ENCODE peak calls at places on chromosomes 13 and 19, in ten cellular contexts. P is IMR-90; L is uterus; A is psoas muscle; W is CD8-positive, alpha-beta T cell; N is mesendoderm; B is Peyer's patch; F is pancreas; O is astrocyte; K is body of pancreas. Q is an unnamed sample.

GRCh38 chr19:38721977-38722773 is 22.1 kb downstream of the CAPN12 start:
- DNase-seq in P (no peak), L (no peak), A (no peak), W (no peak), N (no peak), B (no peak), F (no peak), O (no peak), K (peak; percentile 57), Q (no peak)

GRCh38 chr19:40005670-40006272 is 8.9 kb downstream of the ZNF546 start:
- DNase-seq in P (no peak), L (no peak), A (no peak), W (no peak), N (no peak), B (no peak), F (no peak), O (no peak), K (no peak), Q (no peak)

GRCh38 chr13:97122381-97122996 is 99.6 kb upstream of the MBNL2 start:
- DNase-seq in P (peak; percentile 73), L (no peak), A (no peak), W (no peak), N (no peak), B (no peak), F (no peak), O (peak; percentile 75), K (no peak), Q (no peak)

GRCh38 chr13:76754414-76754813 is 131.8 kb downstream of the KCTD12 start:
- DNase-seq in P (peak; percentile 60), L (no peak), A (no peak), W (no peak), N (no peak), B (no peak), F (no peak), O (peak; percentile 19), K (peak; percentile 36), Q (no peak)

GRCh38 chr19:43564800-43565199 is 10.5 kb downstream of the XRCC1 start:
- DNase-seq in P (no peak), L (no peak), A (no peak), W (no peak), N (no peak), B (no peak), F (no peak), O (no peak), K (no peak), Q (no peak)

GRCh38 chr13:96252903-96253302 is 163.0 kb downstream of the HS6ST3 start:
- DNase-seq in P (no peak), L (no peak), A (no peak), W (no peak), N (peak; percentile 52), B (no peak), F (no peak), O (no peak), K (no peak), Q (no peak)

GRCh38 chr19:34260771-34261173 is 6.4 kb downstream of the GARRE1 start:
- DNase-seq in P (peak; percentile 43), L (no peak), A (no peak), W (no peak), N (peak; percentile 62), B (peak; percentile 18), F (no peak), O (peak; percentile 70), K (no peak), Q (no peak)

GRCh38 chr13:97749174-97749573 is 204.3 kb upstream of the IPO5 start:
- DNase-seq in P (peak; percentile 1), L (no peak), A (no peak), W (no peak), N (peak; percentile 11), B (no peak), F (no peak), O (peak; percentile 2), K (no peak), Q (no peak)

GRCh38 chr13:25034173-25034572 is 61.8 kb upstream of the PABPC3 start:
- DNase-seq in P (no peak), L (no peak), A (no peak), W (no peak), N (no peak), B (no peak), F (no peak), O (no peak), K (no peak), Q (no peak)

GRCh38 chr19:46303702-46304397 is 7.0 kb downstream of the HIF3A start:
- DNase-seq in P (no peak), L (peak; percentile 56), A (peak; percentile 73), W (no peak), N (peak; percentile 98), B (peak; percentile 94), F (peak; percentile 85), O (no peak), K (peak; percentile 86), Q (peak; percentile 95)

DNA sequence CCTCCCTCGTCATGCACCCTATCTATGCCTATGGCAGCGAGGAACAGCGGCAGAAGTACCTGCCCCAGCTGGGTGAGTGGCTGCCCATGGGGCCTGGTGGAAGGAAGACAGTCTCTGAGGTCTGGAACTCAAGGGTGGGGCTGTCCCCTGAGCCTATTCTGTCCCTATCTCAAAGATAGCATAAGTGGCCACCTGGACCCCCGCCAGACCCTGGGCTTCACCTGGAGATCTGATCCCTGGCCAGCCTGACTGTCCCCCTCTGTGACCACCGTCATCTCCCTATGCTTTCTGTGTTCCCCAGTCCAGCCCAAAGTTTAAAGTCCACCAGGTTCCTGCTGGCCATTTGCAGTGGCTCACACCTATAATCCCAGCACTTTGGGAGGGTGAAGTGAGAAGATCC is 2.6 kb downstream of the GCDH start:
- DNase-seq in P (no peak), L (no peak), A (no peak), W (no peak), N (no peak), B (no peak), F (no peak), O (no peak), K (no peak), Q (no peak)
- H3K27ac ChIP-seq in P (no peak overlapping the region), L (no peak overlapping the region), A (no peak overlapping the region), W (no peak overlapping the region), N (no peak overlapping the region), B (no peak overlapping the region), F (no peak overlapping the region), O (no peak overlapping the region), K (no peak overlapping the region), Q (no peak overlapping the region)

GRCh38 chr13:114065926-114066774 is 66.3 kb downstream of the RASA3 start:
- DNase-seq in P (no peak), L (no peak), A (no peak), W (no peak), N (no peak), B (peak; percentile 80), F (no peak), O (no peak), K (no peak), Q (peak; percentile 54)
- H3K4me1 ChIP-seq in P (peaks cover 52% of the 10 kb centered on the region), L (peaks cover 17% of the 10 kb centered on the region), A (peaks cover 57% of the 10 kb centered on the region), W (peaks cover 63% of the 10 kb centered on the region), N (peaks cover 9% of the 10 kb centered on the region), B (peaks cover 41% of the 10 kb centered on the region), F (peaks cover 10% of the 10 kb centered on the region), O (peaks cover 60% of the 10 kb centered on the region), K (peaks cover 44% of the 10 kb centered on the region), Q (peaks cover 49% of the 10 kb centered on the region)

GRCh38 chr19:50475101-50475568 is 1.2 kb upstream of the EMC10 start:
- DNase-seq in P (no peak), L (no peak), A (peak; percentile 51), W (no peak), N (no peak), B (no peak), F (no peak), O (no peak), K (no peak), Q (no peak)

GRCh38 chr19:50476224-50476942 is at the start of the genes EMC10 and GARIN5A:
- DNase-seq in P (peak; percentile 94), L (peak; percentile 85), A (peak; percentile 95), W (peak; percentile 90), N (peak; percentile 98), B (peak; percentile 95), F (peak; percentile 90), O (peak; percentile 82), K (peak; percentile 95), Q (peak; percentile 94)

GRCh38 chr19:50475736-50476223 is 527 bp upstream of the EMC10 start:
- DNase-seq in P (no peak), L (no peak), A (no peak), W (no peak), N (no peak), B (no peak), F (no peak), O (no peak), K (no peak), Q (no peak)

GRCh38 chr19:50477751-50478515 is 1.3 kb upstream of the GARIN5A start:
- DNase-seq in P (no peak), L (no peak), A (peak; percentile 8), W (no peak), N (no peak), B (no peak), F (no peak), O (no peak), K (no peak), Q (no peak)

DNA sequence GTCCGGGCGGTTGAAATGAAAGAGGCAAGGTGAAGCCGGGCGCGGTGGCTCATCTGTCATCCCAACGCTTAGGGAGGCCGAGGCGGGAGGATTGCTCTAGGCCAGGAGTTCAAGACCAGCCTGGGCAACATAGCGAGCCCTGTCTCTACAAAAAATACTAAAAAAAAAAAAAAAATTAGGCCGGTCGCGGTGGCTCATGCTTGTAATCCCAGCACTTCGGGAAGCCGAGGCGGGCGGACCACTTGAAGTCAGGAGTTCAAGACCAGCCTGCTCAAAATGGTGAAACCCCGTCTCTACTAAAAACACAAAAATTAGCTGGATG is 256 bp upstream of the GARIN5A start:
- DNase-seq in P (no peak), L (no peak), A (no peak), W (no peak), N (no peak), B (no peak), F (no peak), O (no peak), K (no peak), Q (no peak)
- H3K27ac ChIP-seq in P (no peak overlapping the region), L (peak overlapping the region; percentile 55), A (peak overlapping the region; percentile 84), W (peak overlapping the region; percentile 91), N (no peak overlapping the region), B (peak overlapping the region; percentile 95), F (peak overlapping the region; percentile 75), O (no peak overlapping the region), K (peak overlapping the region; percentile 72), Q (peak overlapping the region; percentile 88)

GRCh38 chr19:10191347-10191746 is 3.4 kb downstream of the DNMT1 start:
- DNase-seq in P (peak; percentile 95), L (peak; percentile 15), A (no peak), W (no peak), N (no peak), B (no peak), F (no peak), O (peak; percentile 89), K (peak; percentile 7), Q (no peak)

GRCh38 chr19:10192922-10193321 is 1.8 kb downstream of the DNMT1 start:
- DNase-seq in P (no peak), L (no peak), A (no peak), W (no peak), N (no peak), B (no peak), F (no peak), O (no peak), K (no peak), Q (no peak)

GRCh38 chr19:10195199-10195519 is 406 bp upstream of the DNMT1 start:
- DNase-seq in P (no peak), L (no peak), A (no peak), W (no peak), N (no peak), B (no peak), F (no peak), O (no peak), K (no peak), Q (no peak)

GRCh38 chr19:10193666-10194499 is 870 bp downstream of the DNMT1 start:
- DNase-seq in P (peak; percentile 76), L (no peak), A (no peak), W (no peak), N (peak; percentile 32), B (no peak), F (no peak), O (peak; percentile 58), K (no peak), Q (peak; percentile 10)

GRCh38 chr19:10194500-10195198 is at the start of gene DNMT1:
- DNase-seq in P (peak; percentile 95), L (peak; percentile 95), A (peak; percentile 96), W (peak; percentile 92), N (peak; percentile 97), B (peak; percentile 97), F (peak; percentile 92), O (peak; percentile 93), K (peak; percentile 94), Q (peak; percentile 96)
- H3K4me1 ChIP-seq in P (peaks cover 9% of the 10 kb centered on the region), L (no peaks in the 10 kb centered on the region), A (peaks cover 8% of the 10 kb centered on the region), W (peaks cover 16% of the 10 kb centered on the region), N (no peaks in the 10 kb centered on the region), B (no peaks in the 10 kb centered on the region), F (peaks cover 4% of the 10 kb centered on the region), O (peaks cover 8% of the 10 kb centered on the region), K (peaks cover 15% of the 10 kb centered on the region), Q (peaks cover 10% of the 10 kb centered on the region)